ENCODE peak calls at places on chromosomes 3 and 15, in five cellular contexts. M is K562, C is IMR-90, N is GM12878, V is HepG2. R is an unnamed sample.

GRCh38 chr3:76310059-76310458 is 524.7 kb upstream of the ZNF717 start:
- DNase-seq in M (no peak), C (no peak), N (no peak), V (no peak), R (no peak)

GRCh38 chr3:152307829-152308474 is 39.2 kb downstream of the MBNL1 start:
- DNase-seq in M (no peak), C (peak; percentile 66), N (no peak), V (peak; percentile 58), R (no peak)

GRCh38 chr15:51846463-51847230 is 17.2 kb downstream of the TMOD3 start:
- DNase-seq in M (peak; percentile 22), C (peak; percentile 62), N (no peak), V (no peak), R (no peak)

GRCh38 chr3:97884724-97885123 is 62.9 kb downstream of the CRYBG3 start:
- DNase-seq in M (no peak), C (no peak), N (no peak), V (no peak), R (no peak)

GRCh38 chr3:188531210-188531609 is 377.3 kb downstream of the LPP start:
- DNase-seq in M (no peak), C (peak; percentile 59), N (no peak), V (peak; percentile 31), R (no peak)

GRCh38 chr15:96332854-96333193 is 2.3 kb downstream of the NR2F2 start:
- DNase-seq in M (no peak), C (no peak), N (no peak), V (no peak), R (no peak)

GRCh38 chr3:98778852-98779379 is 15.8 kb downstream of the ST3GAL6 start:
- DNase-seq in M (no peak), C (peak; percentile 95), N (no peak), V (peak; percentile 97), R (no peak)

GRCh38 chr15:47719730-47720129 is 2.4 kb downstream of the SEMA6D start:
- DNase-seq in M (no peak), C (no peak), N (no peak), V (no peak), R (no peak)

GRCh38 chr15:29970402-29970695 is 112.4 kb upstream of the GOLGA8J start:
- DNase-seq in M (no peak), C (no peak), N (no peak), V (peak; percentile 15), R (peak; percentile 25)

GRCh38 chr15:79358069-79358468 is 47.2 kb downstream of the TMED3 start:
- DNase-seq in M (no peak), C (no peak), N (no peak), V (no peak), R (no peak)

GRCh38 chr3:102182162-102182561 is 252.7 kb upstream of the ZPLD1 start:
- DNase-seq in M (no peak), C (peak; percentile 57), N (no peak), V (no peak), R (no peak)

GRCh38 chr15:45199136-45199810 is 11.5 kb upstream of the SHF start:
- DNase-seq in M (no peak), C (no peak), N (peak; percentile 34), V (peak; percentile 15), R (no peak)

GRCh38 chr3:190182418-190183043 is 61.8 kb upstream of the P3H2 start:
- DNase-seq in M (no peak), C (peak; percentile 93), N (no peak), V (no peak), R (no peak)

GRCh38 chr15:73722425-73722824 is 30.7 kb downstream of the INSYN1 start:
- DNase-seq in M (no peak), C (no peak), N (no peak), V (no peak), R (no peak)

GRCh38 chr3:72625616-72626337 is 222.5 kb downstream of the SHQ1 start:
- DNase-seq in M (no peak), C (peak; percentile 16), N (no peak), V (peak; percentile 39), R (no peak)

GRCh38 chr3:189927975-189928895 is 192.5 kb downstream of the P3H2 start:
- DNase-seq in M (no peak), C (no peak), N (no peak), V (no peak), R (no peak)

GRCh38 chr3:35671483-35671882 is 32.2 kb downstream of the ARPP21 start:
- DNase-seq in M (no peak), C (no peak), N (no peak), V (no peak), R (no peak)

GRCh38 chr15:37098468-37099320 is 1.7 kb downstream of the MEIS2 start:
- DNase-seq in M (peak; percentile 52), C (peak; percentile 35), N (no peak), V (no peak), R (peak; percentile 53)

GRCh38 chr3:52710512-52710911 is 4.6 kb downstream of the SPCS1 start:
- DNase-seq in M (no peak), C (no peak), N (no peak), V (no peak), R (no peak)

GRCh38 chr15:99692825-99693224 is 40.4 kb downstream of the LYSMD4 start:
- DNase-seq in M (no peak), C (no peak), N (no peak), V (no peak), R (no peak)

GRCh38 chr3:185400340-185400667 is 37.4 kb downstream of the MAP3K13 start:
- DNase-seq in M (no peak), C (peak; percentile 47), N (no peak), V (no peak), R (no peak)

GRCh38 chr3:57659810-57660439 is 33.0 kb downstream of the DENND6A start:
- DNase-seq in M (no peak), C (no peak), N (no peak), V (no peak), R (no peak)

GRCh38 chr3:157906627-157907026 is 199.6 kb downstream of the SHOX2 start:
- DNase-seq in M (no peak), C (no peak), N (no peak), V (no peak), R (no peak)

GRCh38 chr3:122962149-122962548 is 65.4 kb downstream of the SEMA5B start:
- DNase-seq in M (no peak), C (no peak), N (no peak), V (no peak), R (no peak)

GRCh38 chr3:195045481-195045880 is 225.5 kb downstream of the XXYLT1 start:
- DNase-seq in M (no peak), C (no peak), N (no peak), V (no peak), R (no peak)

GRCh38 chr3:11509175-11510000 is 134.3 kb downstream of the VGLL4 start:
- DNase-seq in M (peak; percentile 82), C (peak; percentile 96), N (no peak), V (peak; percentile 31), R (peak; percentile 81)
- TF ChIP-seq MXI1 in M (no peak), C (peak; percentile 91), N (no peak), V (no peak), R (peak; percentile 81)

GRCh38 chr3:112303811-112304325 is 9.9 kb upstream of the SLC9C1 start:
- DNase-seq in M (no peak), C (peak; percentile 28), N (no peak), V (no peak), R (no peak)
- TF ChIP-seq USF2 in M (no peak), C (no peak), N (no peak), V (no peak), R (no peak)

GRCh38 chr15:31468911-31469800 is 142.5 kb downstream of the KLF13 start:
- DNase-seq in M (no peak), C (no peak), N (no peak), V (no peak), R (no peak)
- TF ChIP-seq MXI1 in M (no peak), C (no peak), N (no peak), V (no peak), R (no peak)

GRCh38 chr3:193791041-193792032 is 198.3 kb downstream of the OPA1 start:
- DNase-seq in M (no peak), C (no peak), N (no peak), V (no peak), R (no peak)

GRCh38 chr3:193796089-193796488 is 203.1 kb downstream of the OPA1 start:
- DNase-seq in M (no peak), C (no peak), N (no peak), V (no peak), R (no peak)

GRCh38 chr3:193795062-193795690 is 202.2 kb downstream of the OPA1 start:
- DNase-seq in M (no peak), C (no peak), N (no peak), V (no peak), R (no peak)

GRCh38 chr3:193798097-193798496 is 205.1 kb downstream of the OPA1 start:
- DNase-seq in M (no peak), C (no peak), N (no peak), V (no peak), R (no peak)

DNA sequence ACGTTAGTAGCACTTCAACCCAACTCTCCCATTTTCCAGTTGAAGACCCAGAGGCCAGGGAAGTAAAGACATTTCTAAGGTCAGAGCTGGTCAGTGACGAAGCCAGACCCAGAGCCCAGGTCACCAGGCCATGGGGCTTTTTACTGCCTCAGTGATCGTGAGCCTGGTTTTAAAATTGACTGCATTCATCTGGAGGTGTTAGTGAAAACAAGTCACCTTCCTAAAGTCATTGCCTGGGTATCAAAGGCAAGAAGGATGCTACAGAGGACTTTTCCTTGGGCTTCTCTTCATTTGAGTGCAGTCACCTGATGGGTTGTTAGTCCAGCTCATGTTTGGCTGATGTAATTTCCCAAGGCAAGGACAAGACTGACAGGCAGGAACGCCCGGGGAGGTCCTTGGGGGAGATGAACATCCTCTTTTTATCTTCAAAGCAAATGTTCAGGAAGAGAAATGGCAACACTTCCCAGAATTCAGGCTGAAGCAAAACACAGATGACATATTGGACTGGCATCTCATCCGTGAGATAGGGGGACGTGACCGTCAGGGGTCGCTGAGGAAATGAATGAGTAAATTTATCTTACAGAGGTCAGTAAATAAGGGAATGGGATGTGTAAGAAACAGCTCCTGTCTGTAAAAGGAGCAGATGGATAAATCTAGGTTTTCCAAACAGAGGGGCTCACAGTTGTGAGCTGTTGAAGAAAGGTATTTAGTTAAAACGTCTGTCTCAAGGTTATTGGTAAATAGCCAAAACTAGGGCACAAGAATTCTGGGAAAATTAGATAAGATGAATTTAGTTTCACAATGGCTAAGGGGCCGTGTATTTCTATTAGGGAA is 201.2 kb downstream of the OPA1 start:
- DNase-seq in M (peak; percentile 75), C (no peak), N (no peak), V (peak; percentile 29), R (no peak)
- TF ChIP-seq USF2 in M (peak; percentile 68), C (no peak), N (no peak), V (no peak), R (no peak)

DNA sequence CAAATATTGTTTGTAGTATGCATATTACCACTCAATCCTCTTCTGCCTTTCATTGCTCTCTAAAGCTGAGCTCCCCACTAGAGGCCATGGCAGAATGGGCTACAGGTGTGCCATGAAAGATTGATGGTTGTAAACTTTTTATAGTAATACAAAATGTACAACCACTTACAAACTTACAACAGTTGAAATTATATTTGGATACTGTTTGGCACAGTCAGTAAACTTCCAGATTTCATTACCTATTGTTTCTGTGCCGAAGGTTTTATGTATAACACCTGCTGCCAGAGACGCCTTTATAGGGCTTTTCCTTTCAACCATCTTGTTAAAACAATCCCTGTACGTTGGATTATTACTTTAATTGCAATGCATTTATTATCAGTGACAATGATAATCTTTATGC is 7.0 kb downstream of the ROPN1 start:
- DNase-seq in M (no peak), C (no peak), N (no peak), V (no peak), R (no peak)
- TF ChIP-seq MXI1 in M (no peak), C (no peak), N (no peak), V (no peak), R (no peak)

R was measured in SK-N-SH.